ENCODE peak calls at places on chromosomes 13 and 19, in five cellular contexts. One of them, this sample, is unnamed.

GRCh38 chr13:103539265-103539664 is 473.0 kb upstream of the SLC10A2 start:
- DNase-seq in cardiac muscle cell: peak
- DNase-seq in gastrocnemius medialis: no peak
- DNase-seq in mesendoderm: peak
- DNase-seq in thyroid gland: peak
- DNase-seq in this sample: no peak

GRCh38 chr19:47618771-47619170 is 9.8 kb downstream of the BICRA start:
- DNase-seq in thyroid gland: no peak
- DNase-seq in gastrocnemius medialis: peak
- DNase-seq in cardiac muscle cell: no peak
- DNase-seq in mesendoderm: no peak
- DNase-seq in this sample: peak

GRCh38 chr13:110397445-110397844 is 90.4 kb downstream of the COL4A2 start:
- DNase-seq in cardiac muscle cell: no peak
- DNase-seq in gastrocnemius medialis: no peak
- DNase-seq in mesendoderm: no peak
- DNase-seq in thyroid gland: no peak
- DNase-seq in this sample: no peak

GRCh38 chr19:50794778-50795664 is 4.8 kb downstream of the ACP4 start:
- DNase-seq in mesendoderm: peak
- DNase-seq in thyroid gland: peak
- DNase-seq in cardiac muscle cell: no peak
- DNase-seq in gastrocnemius medialis: no peak
- DNase-seq in this sample: no peak

GRCh38 chr13:110644892-110645521 is 29.7 kb downstream of the NAXD start:
- DNase-seq in cardiac muscle cell: peak
- DNase-seq in thyroid gland: peak
- DNase-seq in gastrocnemius medialis: peak
- DNase-seq in mesendoderm: peak
- DNase-seq in this sample: peak

GRCh38 chr13:75481176-75482069 is 546 bp downstream of the TBC1D4 start:
- DNase-seq in thyroid gland: peak
- DNase-seq in gastrocnemius medialis: peak
- DNase-seq in mesendoderm: peak
- DNase-seq in cardiac muscle cell: peak
- DNase-seq in this sample: peak

GRCh38 chr13:98930014-98930625 is 47.7 kb downstream of the DOCK9 start:
- DNase-seq in gastrocnemius medialis: peak
- DNase-seq in thyroid gland: no peak
- DNase-seq in mesendoderm: no peak
- DNase-seq in cardiac muscle cell: no peak
- DNase-seq in this sample: no peak

GRCh38 chr13:40189885-40190655 is 476.4 kb downstream of the FOXO1 start:
- DNase-seq in cardiac muscle cell: no peak
- DNase-seq in mesendoderm: peak
- DNase-seq in gastrocnemius medialis: no peak
- DNase-seq in thyroid gland: no peak
- DNase-seq in this sample: peak

GRCh38 chr13:44648392-44649117 is 72.4 kb upstream of the TSC22D1 start:
- DNase-seq in thyroid gland: no peak
- DNase-seq in mesendoderm: peak
- DNase-seq in gastrocnemius medialis: no peak
- DNase-seq in cardiac muscle cell: no peak
- DNase-seq in this sample: no peak

GRCh38 chr19:49676136-49676689 is 858 bp upstream of the PRMT1 start:
- DNase-seq in thyroid gland: peak
- DNase-seq in gastrocnemius medialis: peak
- DNase-seq in mesendoderm: peak
- DNase-seq in cardiac muscle cell: peak
- DNase-seq in this sample: peak

GRCh38 chr19:40740747-40741146 is 9.5 kb downstream of the ACTMAP start:
- DNase-seq in thyroid gland: no peak
- DNase-seq in gastrocnemius medialis: peak
- DNase-seq in cardiac muscle cell: no peak
- DNase-seq in mesendoderm: no peak
- DNase-seq in this sample: peak

GRCh38 chr19:18051887-18052286 is 34.8 kb downstream of the IL12RB1 start:
- DNase-seq in mesendoderm: no peak
- DNase-seq in cardiac muscle cell: no peak
- DNase-seq in thyroid gland: peak
- DNase-seq in gastrocnemius medialis: peak
- DNase-seq in this sample: no peak

GRCh38 chr13:110524484-110525254 is 36.9 kb downstream of the RAB20 start:
- DNase-seq in cardiac muscle cell: no peak
- DNase-seq in thyroid gland: peak
- DNase-seq in mesendoderm: no peak
- DNase-seq in gastrocnemius medialis: no peak
- DNase-seq in this sample: peak

GRCh38 chr19:45971260-45971902 is 2.3 kb downstream of the NOVA2 start:
- DNase-seq in gastrocnemius medialis: no peak
- DNase-seq in thyroid gland: no peak
- DNase-seq in mesendoderm: no peak
- DNase-seq in cardiac muscle cell: no peak
- DNase-seq in this sample: no peak

GRCh38 chr19:35013047-35013819 is 13.1 kb downstream of the GRAMD1A start:
- DNase-seq in cardiac muscle cell: peak
- DNase-seq in mesendoderm: peak
- DNase-seq in thyroid gland: peak
- DNase-seq in gastrocnemius medialis: peak
- DNase-seq in this sample: peak

GRCh38 chr13:50081106-50081898 is 66.1 kb downstream of the KCNRG start:
- DNase-seq in gastrocnemius medialis: peak
- DNase-seq in mesendoderm: peak
- DNase-seq in thyroid gland: peak
- DNase-seq in cardiac muscle cell: peak
- DNase-seq in this sample: peak

GRCh38 chr19:7673995-7674667 is 2.8 kb upstream of the MCEMP1 start:
- DNase-seq in thyroid gland: peak
- DNase-seq in gastrocnemius medialis: peak
- DNase-seq in cardiac muscle cell: peak
- DNase-seq in mesendoderm: peak
- DNase-seq in this sample: peak

GRCh38 chr19:23403581-23404324 is 8.5 kb upstream of the ZNF91 start:
- DNase-seq in cardiac muscle cell: no peak
- DNase-seq in thyroid gland: no peak
- DNase-seq in mesendoderm: peak
- DNase-seq in gastrocnemius medialis: no peak
- DNase-seq in this sample: no peak

GRCh38 chr19:7831452-7831851 is 1.4 kb downstream of the EVI5L start:
- DNase-seq in thyroid gland: no peak
- DNase-seq in gastrocnemius medialis: no peak
- DNase-seq in cardiac muscle cell: peak
- DNase-seq in mesendoderm: peak
- DNase-seq in this sample: no peak

GRCh38 chr19:16447015-16447384 is 24.8 kb downstream of the EPS15L1 start:
- DNase-seq in thyroid gland: peak
- DNase-seq in mesendoderm: no peak
- DNase-seq in cardiac muscle cell: peak
- DNase-seq in gastrocnemius medialis: peak
- DNase-seq in this sample: peak

GRCh38 chr19:45578861-45579260 is 5.7 kb downstream of the OPA3 start:
- DNase-seq in gastrocnemius medialis: no peak
- DNase-seq in cardiac muscle cell: no peak
- DNase-seq in thyroid gland: no peak
- DNase-seq in mesendoderm: no peak
- DNase-seq in this sample: peak

GRCh38 chr13:70623260-70623659 is 515.0 kb upstream of the KLHL1 start:
- DNase-seq in thyroid gland: no peak
- DNase-seq in cardiac muscle cell: no peak
- DNase-seq in mesendoderm: no peak
- DNase-seq in gastrocnemius medialis: no peak
- DNase-seq in this sample: no peak

GRCh38 chr19:17234911-17235617 is 9.0 kb downstream of the OCEL1 start:
- DNase-seq in thyroid gland: peak
- DNase-seq in mesendoderm: peak
- DNase-seq in gastrocnemius medialis: no peak
- DNase-seq in cardiac muscle cell: peak
- DNase-seq in this sample: peak

GRCh38 chr19:16244091-16244490 is 46.4 kb downstream of the AP1M1 start:
- DNase-seq in mesendoderm: no peak
- DNase-seq in thyroid gland: no peak
- DNase-seq in gastrocnemius medialis: no peak
- DNase-seq in cardiac muscle cell: no peak
- DNase-seq in this sample: no peak

GRCh38 chr19:2385053-2385721 is 25.1 kb downstream of the TMPRSS9 start:
- DNase-seq in mesendoderm: peak
- DNase-seq in cardiac muscle cell: peak
- DNase-seq in gastrocnemius medialis: no peak
- DNase-seq in thyroid gland: no peak
- DNase-seq in this sample: peak

GRCh38 chr13:112446867-112447266 is 70.7 kb downstream of the SPACA7 start:
- DNase-seq in mesendoderm: no peak
- DNase-seq in cardiac muscle cell: no peak
- DNase-seq in gastrocnemius medialis: no peak
- DNase-seq in thyroid gland: no peak
- DNase-seq in this sample: no peak

GRCh38 chr13:69935043-69935442 is 172.6 kb upstream of the ATXN8OS start:
- DNase-seq in mesendoderm: peak
- DNase-seq in cardiac muscle cell: no peak
- DNase-seq in gastrocnemius medialis: no peak
- DNase-seq in thyroid gland: no peak
- DNase-seq in this sample: no peak

GRCh38 chr13:83453300-83453699 is 429.0 kb downstream of the SLITRK1 start:
- DNase-seq in gastrocnemius medialis: no peak
- DNase-seq in thyroid gland: no peak
- DNase-seq in mesendoderm: no peak
- DNase-seq in cardiac muscle cell: no peak
- DNase-seq in this sample: no peak

GRCh38 chr19:13026478-13026999 is 31.3 kb downstream of the NFIX start:
- DNase-seq in mesendoderm: no peak
- DNase-seq in gastrocnemius medialis: no peak
- DNase-seq in cardiac muscle cell: no peak
- DNase-seq in thyroid gland: peak
- DNase-seq in this sample: no peak

GRCh38 chr19:43406297-43406696 is 8.4 kb upstream of the TEX101 start:
- DNase-seq in cardiac muscle cell: no peak
- DNase-seq in thyroid gland: no peak
- DNase-seq in gastrocnemius medialis: no peak
- DNase-seq in mesendoderm: no peak
- DNase-seq in this sample: no peak

GRCh38 chr13:30047154-30047874 is 196.9 kb upstream of the UBL3 start:
- DNase-seq in thyroid gland: no peak
- DNase-seq in cardiac muscle cell: no peak
- DNase-seq in gastrocnemius medialis: no peak
- DNase-seq in mesendoderm: no peak
- DNase-seq in this sample: no peak

GRCh38 chr13:22883961-22884360 is 296.8 kb upstream of the SGCG start:
- DNase-seq in cardiac muscle cell: no peak
- DNase-seq in mesendoderm: no peak
- DNase-seq in gastrocnemius medialis: no peak
- DNase-seq in thyroid gland: no peak
- DNase-seq in this sample: no peak

GRCh38 chr13:110771194-110771593 is 57.7 kb downstream of the ING1 start:
- DNase-seq in gastrocnemius medialis: no peak
- DNase-seq in cardiac muscle cell: no peak
- DNase-seq in mesendoderm: no peak
- DNase-seq in thyroid gland: no peak
- DNase-seq in this sample: no peak

GRCh38 chr19:1340681-1341469 is 42.8 kb upstream of the NDUFS7 start:
- DNase-seq in thyroid gland: no peak
- DNase-seq in cardiac muscle cell: no peak
- DNase-seq in gastrocnemius medialis: no peak
- DNase-seq in mesendoderm: no peak
- DNase-seq in this sample: peak

GRCh38 chr13:94128430-94128829 is 351.1 kb downstream of the DCT start:
- DNase-seq in thyroid gland: peak
- DNase-seq in mesendoderm: peak
- DNase-seq in cardiac muscle cell: peak
- DNase-seq in gastrocnemius medialis: peak
- DNase-seq in this sample: peak

GRCh38 chr19:38444026-38444425 is 10.5 kb downstream of the RYR1 start:
- DNase-seq in gastrocnemius medialis: no peak
- DNase-seq in mesendoderm: no peak
- DNase-seq in cardiac muscle cell: no peak
- DNase-seq in thyroid gland: no peak
- DNase-seq in this sample: no peak
- H3K27ac ChIP-seq in gastrocnemius medialis: peak
- H3K27ac ChIP-seq in mesendoderm: no peak
- H3K27ac ChIP-seq in cardiac muscle cell: no peak
- H3K27ac ChIP-seq in thyroid gland: no peak
- H3K27ac ChIP-seq in this sample: no peak

DNA sequence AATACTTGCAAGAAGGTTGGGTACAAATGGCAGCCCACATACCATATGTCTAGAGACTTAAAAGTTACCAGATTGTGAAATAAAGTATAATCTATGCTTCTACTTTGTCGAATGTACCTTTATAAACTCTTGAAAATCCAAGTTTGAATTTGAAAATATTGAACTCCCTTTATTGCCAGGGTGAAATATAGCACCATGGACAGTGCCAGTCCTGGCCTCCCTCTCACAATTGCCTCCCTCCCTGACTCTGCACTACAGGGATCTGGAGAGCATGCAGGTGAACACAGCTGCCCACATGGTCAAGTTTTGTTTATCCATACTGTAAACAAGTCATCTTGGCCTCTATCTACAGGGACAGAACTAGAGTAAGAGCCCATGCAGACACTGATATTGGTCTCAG is 394.1 kb upstream of the SLITRK6 start:
- DNase-seq in thyroid gland: no peak
- DNase-seq in cardiac muscle cell: peak
- DNase-seq in mesendoderm: no peak
- DNase-seq in gastrocnemius medialis: no peak
- DNase-seq in this sample: no peak
- H3K27ac ChIP-seq in thyroid gland: no peak
- H3K27ac ChIP-seq in cardiac muscle cell: no peak
- H3K27ac ChIP-seq in mesendoderm: no peak
- H3K27ac ChIP-seq in gastrocnemius medialis: no peak
- H3K27ac ChIP-seq in this sample: no peak

GRCh38 chr13:113851826-113852535 is 11.9 kb downstream of the GAS6 start:
- DNase-seq in thyroid gland: no peak
- DNase-seq in gastrocnemius medialis: no peak
- DNase-seq in mesendoderm: no peak
- DNase-seq in cardiac muscle cell: no peak
- DNase-seq in this sample: peak

GRCh38 chr13:113854238-113855011 is 9.5 kb downstream of the GAS6 start:
- DNase-seq in mesendoderm: no peak
- DNase-seq in thyroid gland: no peak
- DNase-seq in cardiac muscle cell: no peak
- DNase-seq in gastrocnemius medialis: no peak
- DNase-seq in this sample: peak

GRCh38 chr13:113851480-113851803 is 12.4 kb downstream of the GAS6 start:
- DNase-seq in mesendoderm: no peak
- DNase-seq in thyroid gland: no peak
- DNase-seq in gastrocnemius medialis: no peak
- DNase-seq in cardiac muscle cell: no peak
- DNase-seq in this sample: no peak

GRCh38 chr13:113853518-113854237 is 10.2 kb downstream of the GAS6 start:
- DNase-seq in mesendoderm: no peak
- DNase-seq in thyroid gland: no peak
- DNase-seq in cardiac muscle cell: no peak
- DNase-seq in gastrocnemius medialis: no peak
- DNase-seq in this sample: peak

GRCh38 chr13:113852536-113853517 is 11.0 kb downstream of the GAS6 start:
- DNase-seq in thyroid gland: no peak
- DNase-seq in gastrocnemius medialis: no peak
- DNase-seq in cardiac muscle cell: no peak
- DNase-seq in mesendoderm: no peak
- DNase-seq in this sample: peak
- H3K27ac ChIP-seq in thyroid gland: peak
- H3K27ac ChIP-seq in gastrocnemius medialis: peak
- H3K27ac ChIP-seq in cardiac muscle cell: no peak
- H3K27ac ChIP-seq in mesendoderm: no peak
- H3K27ac ChIP-seq in this sample: peak

GRCh38 chr19:5717215-5717614 is 2.7 kb downstream of the LONP1 start:
- DNase-seq in thyroid gland: no peak
- DNase-seq in gastrocnemius medialis: no peak
- DNase-seq in cardiac muscle cell: no peak
- DNase-seq in mesendoderm: no peak
- DNase-seq in this sample: no peak
- H3K27ac ChIP-seq in thyroid gland: no peak
- H3K27ac ChIP-seq in gastrocnemius medialis: no peak
- H3K27ac ChIP-seq in cardiac muscle cell: no peak
- H3K27ac ChIP-seq in mesendoderm: no peak
- H3K27ac ChIP-seq in this sample: no peak

This sample was measured in testis.